ENCODE peak calls at places on chromosomes 7 and 10, in seven cellular contexts. One of them, this sample, is unnamed.

GRCh38 chr10:1369665-1370064 is 313.5 kb downstream of the WDR37 start:
- DNase-seq in T-helper 2 cell: no peak
- DNase-seq in GM23248: no peak
- DNase-seq in stimulated activated CD4-positive, alpha-beta T cell treated with anti-CD3 and anti-CD28 coated beads, Interleukin-2, amount 100 ng/mL, for 48 hours: no peak
- DNase-seq in stimulated activated CD8-positive, alpha-beta memory T cell treated with anti-CD3 and anti-CD28 coated beads, Interleukin-7, amount 100 ng/mL, for 48 hours: no peak
- DNase-seq in dorsolateral prefrontal cortex: no peak
- DNase-seq in CD4-positive, alpha-beta memory T cell: no peak
- DNase-seq in this sample: no peak

GRCh38 chr10:60901561-60902235 is 42.3 kb downstream of the RHOBTB1 start:
- DNase-seq in T-helper 2 cell: no peak
- DNase-seq in GM23248: no peak
- DNase-seq in stimulated activated CD4-positive, alpha-beta T cell treated with anti-CD3 and anti-CD28 coated beads, Interleukin-2, amount 100 ng/mL, for 48 hours: no peak
- DNase-seq in stimulated activated CD8-positive, alpha-beta memory T cell treated with anti-CD3 and anti-CD28 coated beads, Interleukin-7, amount 100 ng/mL, for 48 hours: no peak
- DNase-seq in dorsolateral prefrontal cortex: peak
- DNase-seq in CD4-positive, alpha-beta memory T cell: no peak
- DNase-seq in this sample: no peak

GRCh38 chr10:36172054-36172531 is 530.0 kb upstream of the FZD8 start:
- DNase-seq in T-helper 2 cell: no peak
- DNase-seq in GM23248: peak
- DNase-seq in stimulated activated CD4-positive, alpha-beta T cell treated with anti-CD3 and anti-CD28 coated beads, Interleukin-2, amount 100 ng/mL, for 48 hours: no peak
- DNase-seq in stimulated activated CD8-positive, alpha-beta memory T cell treated with anti-CD3 and anti-CD28 coated beads, Interleukin-7, amount 100 ng/mL, for 48 hours: no peak
- DNase-seq in dorsolateral prefrontal cortex: no peak
- DNase-seq in CD4-positive, alpha-beta memory T cell: no peak
- DNase-seq in this sample: no peak

GRCh38 chr7:121385800-121386179 is 10.3 kb downstream of the FAM3C start:
- DNase-seq in T-helper 2 cell: no peak
- DNase-seq in GM23248: no peak
- DNase-seq in stimulated activated CD4-positive, alpha-beta T cell treated with anti-CD3 and anti-CD28 coated beads, Interleukin-2, amount 100 ng/mL, for 48 hours: no peak
- DNase-seq in stimulated activated CD8-positive, alpha-beta memory T cell treated with anti-CD3 and anti-CD28 coated beads, Interleukin-7, amount 100 ng/mL, for 48 hours: no peak
- DNase-seq in dorsolateral prefrontal cortex: no peak
- DNase-seq in CD4-positive, alpha-beta memory T cell: peak
- DNase-seq in this sample: peak

GRCh38 chr7:74027683-74028320 is at the start of gene ELN:
- DNase-seq in T-helper 2 cell: no peak
- DNase-seq in GM23248: peak
- DNase-seq in stimulated activated CD4-positive, alpha-beta T cell treated with anti-CD3 and anti-CD28 coated beads, Interleukin-2, amount 100 ng/mL, for 48 hours: no peak
- DNase-seq in stimulated activated CD8-positive, alpha-beta memory T cell treated with anti-CD3 and anti-CD28 coated beads, Interleukin-7, amount 100 ng/mL, for 48 hours: no peak
- DNase-seq in dorsolateral prefrontal cortex: peak
- DNase-seq in CD4-positive, alpha-beta memory T cell: no peak
- DNase-seq in this sample: no peak

GRCh38 chr10:103192089-103192450 is 1.0 kb downstream of the NT5C2 start:
- DNase-seq in T-helper 2 cell: no peak
- DNase-seq in GM23248: peak
- DNase-seq in stimulated activated CD4-positive, alpha-beta T cell treated with anti-CD3 and anti-CD28 coated beads, Interleukin-2, amount 100 ng/mL, for 48 hours: peak
- DNase-seq in stimulated activated CD8-positive, alpha-beta memory T cell treated with anti-CD3 and anti-CD28 coated beads, Interleukin-7, amount 100 ng/mL, for 48 hours: peak
- DNase-seq in dorsolateral prefrontal cortex: no peak
- DNase-seq in CD4-positive, alpha-beta memory T cell: no peak
- DNase-seq in this sample: no peak

GRCh38 chr10:7544203-7544602 is 122.6 kb downstream of the ITIH5 start:
- DNase-seq in T-helper 2 cell: no peak
- DNase-seq in GM23248: no peak
- DNase-seq in stimulated activated CD4-positive, alpha-beta T cell treated with anti-CD3 and anti-CD28 coated beads, Interleukin-2, amount 100 ng/mL, for 48 hours: no peak
- DNase-seq in stimulated activated CD8-positive, alpha-beta memory T cell treated with anti-CD3 and anti-CD28 coated beads, Interleukin-7, amount 100 ng/mL, for 48 hours: no peak
- DNase-seq in dorsolateral prefrontal cortex: no peak
- DNase-seq in CD4-positive, alpha-beta memory T cell: no peak
- DNase-seq in this sample: no peak

GRCh38 chr7:77729574-77730348 is 33.5 kb downstream of the RSBN1L start:
- DNase-seq in T-helper 2 cell: no peak
- DNase-seq in GM23248: peak
- DNase-seq in stimulated activated CD4-positive, alpha-beta T cell treated with anti-CD3 and anti-CD28 coated beads, Interleukin-2, amount 100 ng/mL, for 48 hours: no peak
- DNase-seq in stimulated activated CD8-positive, alpha-beta memory T cell treated with anti-CD3 and anti-CD28 coated beads, Interleukin-7, amount 100 ng/mL, for 48 hours: no peak
- DNase-seq in dorsolateral prefrontal cortex: no peak
- DNase-seq in CD4-positive, alpha-beta memory T cell: no peak
- DNase-seq in this sample: no peak

GRCh38 chr10:15640536-15641085 is 79.1 kb downstream of the ITGA8 start:
- DNase-seq in T-helper 2 cell: no peak
- DNase-seq in GM23248: no peak
- DNase-seq in stimulated activated CD4-positive, alpha-beta T cell treated with anti-CD3 and anti-CD28 coated beads, Interleukin-2, amount 100 ng/mL, for 48 hours: no peak
- DNase-seq in stimulated activated CD8-positive, alpha-beta memory T cell treated with anti-CD3 and anti-CD28 coated beads, Interleukin-7, amount 100 ng/mL, for 48 hours: no peak
- DNase-seq in dorsolateral prefrontal cortex: no peak
- DNase-seq in CD4-positive, alpha-beta memory T cell: no peak
- DNase-seq in this sample: no peak

GRCh38 chr7:23490357-23491131 is 20.3 kb upstream of the IGF2BP3 start:
- DNase-seq in T-helper 2 cell: peak
- DNase-seq in GM23248: peak
- DNase-seq in stimulated activated CD4-positive, alpha-beta T cell treated with anti-CD3 and anti-CD28 coated beads, Interleukin-2, amount 100 ng/mL, for 48 hours: no peak
- DNase-seq in stimulated activated CD8-positive, alpha-beta memory T cell treated with anti-CD3 and anti-CD28 coated beads, Interleukin-7, amount 100 ng/mL, for 48 hours: no peak
- DNase-seq in dorsolateral prefrontal cortex: no peak
- DNase-seq in CD4-positive, alpha-beta memory T cell: peak
- DNase-seq in this sample: no peak

GRCh38 chr7:119270045-119270464 is 1002.9 kb upstream of the KCND2 start:
- DNase-seq in T-helper 2 cell: no peak
- DNase-seq in GM23248: peak
- DNase-seq in stimulated activated CD4-positive, alpha-beta T cell treated with anti-CD3 and anti-CD28 coated beads, Interleukin-2, amount 100 ng/mL, for 48 hours: no peak
- DNase-seq in stimulated activated CD8-positive, alpha-beta memory T cell treated with anti-CD3 and anti-CD28 coated beads, Interleukin-7, amount 100 ng/mL, for 48 hours: no peak
- DNase-seq in dorsolateral prefrontal cortex: peak
- DNase-seq in CD4-positive, alpha-beta memory T cell: peak
- DNase-seq in this sample: peak

GRCh38 chr7:45589061-45589460 is 14.9 kb downstream of the ADCY1 start:
- DNase-seq in T-helper 2 cell: no peak
- DNase-seq in GM23248: no peak
- DNase-seq in stimulated activated CD4-positive, alpha-beta T cell treated with anti-CD3 and anti-CD28 coated beads, Interleukin-2, amount 100 ng/mL, for 48 hours: no peak
- DNase-seq in stimulated activated CD8-positive, alpha-beta memory T cell treated with anti-CD3 and anti-CD28 coated beads, Interleukin-7, amount 100 ng/mL, for 48 hours: no peak
- DNase-seq in dorsolateral prefrontal cortex: no peak
- DNase-seq in CD4-positive, alpha-beta memory T cell: no peak
- DNase-seq in this sample: no peak

GRCh38 chr10:73907841-73908517 is 3.0 kb upstream of the PLAU start:
- DNase-seq in T-helper 2 cell: no peak
- DNase-seq in GM23248: peak
- DNase-seq in stimulated activated CD4-positive, alpha-beta T cell treated with anti-CD3 and anti-CD28 coated beads, Interleukin-2, amount 100 ng/mL, for 48 hours: no peak
- DNase-seq in stimulated activated CD8-positive, alpha-beta memory T cell treated with anti-CD3 and anti-CD28 coated beads, Interleukin-7, amount 100 ng/mL, for 48 hours: no peak
- DNase-seq in dorsolateral prefrontal cortex: no peak
- DNase-seq in CD4-positive, alpha-beta memory T cell: no peak
- DNase-seq in this sample: no peak

GRCh38 chr7:159093351-159093971 is 51.2 kb downstream of the VIPR2 start:
- DNase-seq in T-helper 2 cell: no peak
- DNase-seq in GM23248: no peak
- DNase-seq in stimulated activated CD4-positive, alpha-beta T cell treated with anti-CD3 and anti-CD28 coated beads, Interleukin-2, amount 100 ng/mL, for 48 hours: no peak
- DNase-seq in stimulated activated CD8-positive, alpha-beta memory T cell treated with anti-CD3 and anti-CD28 coated beads, Interleukin-7, amount 100 ng/mL, for 48 hours: no peak
- DNase-seq in dorsolateral prefrontal cortex: no peak
- DNase-seq in CD4-positive, alpha-beta memory T cell: no peak
- DNase-seq in this sample: no peak

GRCh38 chr7:112538859-112539258 is 58.1 kb downstream of the LSMEM1 start:
- DNase-seq in T-helper 2 cell: no peak
- DNase-seq in GM23248: peak
- DNase-seq in stimulated activated CD4-positive, alpha-beta T cell treated with anti-CD3 and anti-CD28 coated beads, Interleukin-2, amount 100 ng/mL, for 48 hours: no peak
- DNase-seq in stimulated activated CD8-positive, alpha-beta memory T cell treated with anti-CD3 and anti-CD28 coated beads, Interleukin-7, amount 100 ng/mL, for 48 hours: no peak
- DNase-seq in dorsolateral prefrontal cortex: no peak
- DNase-seq in CD4-positive, alpha-beta memory T cell: no peak
- DNase-seq in this sample: no peak

GRCh38 chr10:30686706-30687105 is 57.2 kb upstream of the LYZL2 start:
- DNase-seq in T-helper 2 cell: no peak
- DNase-seq in GM23248: no peak
- DNase-seq in stimulated activated CD4-positive, alpha-beta T cell treated with anti-CD3 and anti-CD28 coated beads, Interleukin-2, amount 100 ng/mL, for 48 hours: no peak
- DNase-seq in stimulated activated CD8-positive, alpha-beta memory T cell treated with anti-CD3 and anti-CD28 coated beads, Interleukin-7, amount 100 ng/mL, for 48 hours: no peak
- DNase-seq in dorsolateral prefrontal cortex: no peak
- DNase-seq in CD4-positive, alpha-beta memory T cell: no peak
- DNase-seq in this sample: no peak

GRCh38 chr10:97307866-97308780 is 10.9 kb upstream of the FRAT1 start:
- DNase-seq in T-helper 2 cell: no peak
- DNase-seq in GM23248: no peak
- DNase-seq in stimulated activated CD4-positive, alpha-beta T cell treated with anti-CD3 and anti-CD28 coated beads, Interleukin-2, amount 100 ng/mL, for 48 hours: no peak
- DNase-seq in stimulated activated CD8-positive, alpha-beta memory T cell treated with anti-CD3 and anti-CD28 coated beads, Interleukin-7, amount 100 ng/mL, for 48 hours: no peak
- DNase-seq in dorsolateral prefrontal cortex: no peak
- DNase-seq in CD4-positive, alpha-beta memory T cell: no peak
- DNase-seq in this sample: no peak

GRCh38 chr7:151007469-151007898 is 16.7 kb downstream of the NOS3 start:
- DNase-seq in T-helper 2 cell: no peak
- DNase-seq in GM23248: no peak
- DNase-seq in stimulated activated CD4-positive, alpha-beta T cell treated with anti-CD3 and anti-CD28 coated beads, Interleukin-2, amount 100 ng/mL, for 48 hours: no peak
- DNase-seq in stimulated activated CD8-positive, alpha-beta memory T cell treated with anti-CD3 and anti-CD28 coated beads, Interleukin-7, amount 100 ng/mL, for 48 hours: no peak
- DNase-seq in dorsolateral prefrontal cortex: no peak
- DNase-seq in CD4-positive, alpha-beta memory T cell: no peak
- DNase-seq in this sample: no peak

GRCh38 chr10:77082601-77083252 is 554.9 kb downstream of the KCNMA1 start:
- DNase-seq in T-helper 2 cell: no peak
- DNase-seq in GM23248: no peak
- DNase-seq in stimulated activated CD4-positive, alpha-beta T cell treated with anti-CD3 and anti-CD28 coated beads, Interleukin-2, amount 100 ng/mL, for 48 hours: no peak
- DNase-seq in stimulated activated CD8-positive, alpha-beta memory T cell treated with anti-CD3 and anti-CD28 coated beads, Interleukin-7, amount 100 ng/mL, for 48 hours: no peak
- DNase-seq in dorsolateral prefrontal cortex: no peak
- DNase-seq in CD4-positive, alpha-beta memory T cell: no peak
- DNase-seq in this sample: no peak

GRCh38 chr10:14588084-14588937 is 186.4 kb downstream of the FAM107B start:
- DNase-seq in T-helper 2 cell: peak
- DNase-seq in GM23248: peak
- DNase-seq in stimulated activated CD4-positive, alpha-beta T cell treated with anti-CD3 and anti-CD28 coated beads, Interleukin-2, amount 100 ng/mL, for 48 hours: no peak
- DNase-seq in stimulated activated CD8-positive, alpha-beta memory T cell treated with anti-CD3 and anti-CD28 coated beads, Interleukin-7, amount 100 ng/mL, for 48 hours: peak
- DNase-seq in dorsolateral prefrontal cortex: no peak
- DNase-seq in CD4-positive, alpha-beta memory T cell: peak
- DNase-seq in this sample: peak

GRCh38 chr7:81138850-81139249 is 220.0 kb upstream of the SEMA3C start:
- DNase-seq in T-helper 2 cell: no peak
- DNase-seq in GM23248: peak
- DNase-seq in stimulated activated CD4-positive, alpha-beta T cell treated with anti-CD3 and anti-CD28 coated beads, Interleukin-2, amount 100 ng/mL, for 48 hours: no peak
- DNase-seq in stimulated activated CD8-positive, alpha-beta memory T cell treated with anti-CD3 and anti-CD28 coated beads, Interleukin-7, amount 100 ng/mL, for 48 hours: no peak
- DNase-seq in dorsolateral prefrontal cortex: no peak
- DNase-seq in CD4-positive, alpha-beta memory T cell: no peak
- DNase-seq in this sample: no peak

GRCh38 chr7:155354371-155355048 is 56.8 kb downstream of the INSIG1 start:
- DNase-seq in T-helper 2 cell: no peak
- DNase-seq in GM23248: no peak
- DNase-seq in stimulated activated CD4-positive, alpha-beta T cell treated with anti-CD3 and anti-CD28 coated beads, Interleukin-2, amount 100 ng/mL, for 48 hours: no peak
- DNase-seq in stimulated activated CD8-positive, alpha-beta memory T cell treated with anti-CD3 and anti-CD28 coated beads, Interleukin-7, amount 100 ng/mL, for 48 hours: no peak
- DNase-seq in dorsolateral prefrontal cortex: no peak
- DNase-seq in CD4-positive, alpha-beta memory T cell: no peak
- DNase-seq in this sample: no peak

GRCh38 chr7:76062254-76062653 is 14.3 kb downstream of the MDH2 start:
- DNase-seq in T-helper 2 cell: no peak
- DNase-seq in GM23248: no peak
- DNase-seq in stimulated activated CD4-positive, alpha-beta T cell treated with anti-CD3 and anti-CD28 coated beads, Interleukin-2, amount 100 ng/mL, for 48 hours: no peak
- DNase-seq in stimulated activated CD8-positive, alpha-beta memory T cell treated with anti-CD3 and anti-CD28 coated beads, Interleukin-7, amount 100 ng/mL, for 48 hours: no peak
- DNase-seq in dorsolateral prefrontal cortex: no peak
- DNase-seq in CD4-positive, alpha-beta memory T cell: no peak
- DNase-seq in this sample: no peak

GRCh38 chr7:84524714-84525694 is 330.4 kb upstream of the SEMA3A start:
- DNase-seq in T-helper 2 cell: no peak
- DNase-seq in GM23248: peak
- DNase-seq in stimulated activated CD4-positive, alpha-beta T cell treated with anti-CD3 and anti-CD28 coated beads, Interleukin-2, amount 100 ng/mL, for 48 hours: no peak
- DNase-seq in stimulated activated CD8-positive, alpha-beta memory T cell treated with anti-CD3 and anti-CD28 coated beads, Interleukin-7, amount 100 ng/mL, for 48 hours: no peak
- DNase-seq in dorsolateral prefrontal cortex: no peak
- DNase-seq in CD4-positive, alpha-beta memory T cell: no peak
- DNase-seq in this sample: no peak

GRCh38 chr10:94097656-94098055 is 103.9 kb downstream of the PLCE1 start:
- DNase-seq in T-helper 2 cell: no peak
- DNase-seq in GM23248: peak
- DNase-seq in stimulated activated CD4-positive, alpha-beta T cell treated with anti-CD3 and anti-CD28 coated beads, Interleukin-2, amount 100 ng/mL, for 48 hours: no peak
- DNase-seq in stimulated activated CD8-positive, alpha-beta memory T cell treated with anti-CD3 and anti-CD28 coated beads, Interleukin-7, amount 100 ng/mL, for 48 hours: no peak
- DNase-seq in dorsolateral prefrontal cortex: no peak
- DNase-seq in CD4-positive, alpha-beta memory T cell: no peak
- DNase-seq in this sample: no peak

GRCh38 chr7:69341288-69341687 is 257.0 kb upstream of the AUTS2 start:
- DNase-seq in T-helper 2 cell: no peak
- DNase-seq in GM23248: no peak
- DNase-seq in stimulated activated CD4-positive, alpha-beta T cell treated with anti-CD3 and anti-CD28 coated beads, Interleukin-2, amount 100 ng/mL, for 48 hours: no peak
- DNase-seq in stimulated activated CD8-positive, alpha-beta memory T cell treated with anti-CD3 and anti-CD28 coated beads, Interleukin-7, amount 100 ng/mL, for 48 hours: no peak
- DNase-seq in dorsolateral prefrontal cortex: no peak
- DNase-seq in CD4-positive, alpha-beta memory T cell: no peak
- DNase-seq in this sample: no peak

GRCh38 chr7:568031-568680 is 48.5 kb upstream of the PDGFA start:
- DNase-seq in T-helper 2 cell: no peak
- DNase-seq in GM23248: no peak
- DNase-seq in stimulated activated CD4-positive, alpha-beta T cell treated with anti-CD3 and anti-CD28 coated beads, Interleukin-2, amount 100 ng/mL, for 48 hours: no peak
- DNase-seq in stimulated activated CD8-positive, alpha-beta memory T cell treated with anti-CD3 and anti-CD28 coated beads, Interleukin-7, amount 100 ng/mL, for 48 hours: no peak
- DNase-seq in dorsolateral prefrontal cortex: no peak
- DNase-seq in CD4-positive, alpha-beta memory T cell: no peak
- DNase-seq in this sample: no peak

This sample was measured in GM18507.